ENCODE peak calls at places on chromosome 5, in four cellular contexts. F is stomach, J is heart left ventricle, X is H1. W is an unnamed sample.

GRCh38 chr5:5350101-5350500 is 72.4 kb upstream of the ICE1 start:
- DNase-seq in F (no peak), J (no peak), X (no peak), W (no peak)

GRCh38 chr5:126477681-126478117 is 54.5 kb downstream of the GRAMD2B start:
- DNase-seq in F (no peak), J (no peak), X (no peak), W (no peak)

GRCh38 chr5:127944125-127944524 is 139.4 kb upstream of the SLC12A2 start:
- DNase-seq in F (no peak), J (no peak), X (no peak), W (no peak)

GRCh38 chr5:93006915-93007314 is 574.1 kb downstream of the NR2F1-AS1 start:
- DNase-seq in F (no peak), J (no peak), X (no peak), W (no peak)

GRCh38 chr5:100902406-100903035 is 561 bp downstream of the ST8SIA4 start:
- DNase-seq in F (no peak), J (no peak), X (peak; percentile 46), W (no peak)

GRCh38 chr5:51960617-51961115 is 577.4 kb downstream of the ISL1 start:
- DNase-seq in F (no peak), J (no peak), X (no peak), W (no peak)

GRCh38 chr5:164680812-164681211 is 1175.4 kb downstream of the MAT2B start:
- DNase-seq in F (no peak), J (no peak), X (no peak), W (no peak)

GRCh38 chr5:99030871-99031440 is 102.1 kb upstream of the CHD1 start:
- DNase-seq in F (no peak), J (no peak), X (no peak), W (no peak)

GRCh38 chr5:142918959-142919635 is 148.9 kb downstream of the ARHGAP26 start:
- DNase-seq in F (no peak), J (no peak), X (no peak), W (no peak)

GRCh38 chr5:32814141-32814540 is 103.0 kb downstream of the NPR3 start:
- DNase-seq in F (no peak), J (no peak), X (no peak), W (no peak)

GRCh38 chr5:88376728-88377127 is 108.1 kb upstream of the TMEM161B start:
- DNase-seq in F (no peak), J (no peak), X (no peak), W (no peak)

GRCh38 chr5:63217422-63217821 is 638.8 kb downstream of the LRRC70 start:
- DNase-seq in F (no peak), J (no peak), X (no peak), W (no peak)

GRCh38 chr5:9545959-9546851 is at the start of gene SEMA5A:
- DNase-seq in F (peak; percentile 72), J (peak; percentile 82), X (peak; percentile 86), W (peak; percentile 81)

GRCh38 chr5:91311697-91312501 is 71.2 kb downstream of the ARRDC3 start:
- DNase-seq in F (peak; percentile 50), J (peak; percentile 56), X (no peak), W (peak; percentile 75)

GRCh38 chr5:140131967-140132409 is 6.3 kb downstream of the IGIP start:
- DNase-seq in F (peak; percentile 39), J (no peak), X (no peak), W (peak; percentile 63)

GRCh38 chr5:38462972-38463633 is 93.3 kb downstream of the LIFR start:
- DNase-seq in F (no peak), J (no peak), X (no peak), W (no peak)

GRCh38 chr5:133930061-133930823 is 38.2 kb downstream of the C5orf15 start:
- DNase-seq in F (no peak), J (peak; percentile 17), X (no peak), W (no peak)

GRCh38 chr5:65198777-65199120 is 283.0 kb downstream of the ADAMTS6 start:
- DNase-seq in F (no peak), J (no peak), X (no peak), W (no peak)

GRCh38 chr5:81183811-81184748 is 49.0 kb upstream of the CKMT2 start:
- DNase-seq in F (no peak), J (no peak), X (no peak), W (no peak)

GRCh38 chr5:112412370-112412769 is 6.7 kb downstream of the EPB41L4A start:
- DNase-seq in F (no peak), J (no peak), X (no peak), W (no peak)

GRCh38 chr5:169909945-169910344 is 70.3 kb downstream of the INSYN2B start:
- DNase-seq in F (no peak), J (no peak), X (no peak), W (no peak)

GRCh38 chr5:135365281-135365680 is 33.8 kb downstream of the MACROH2A1 start:
- DNase-seq in F (no peak), J (no peak), X (no peak), W (no peak)
- TF ChIP-seq POLR2A in F (no peak), J (no peak), X (no peak), W (no peak)

GRCh38 chr5:177439518-177440053 is 7.0 kb upstream of the PRR7 start:
- DNase-seq in F (no peak), J (no peak), X (no peak), W (no peak)

GRCh38 chr5:177440211-177440989 is 6.2 kb upstream of the PRR7 start:
- DNase-seq in F (no peak), J (no peak), X (no peak), W (no peak)

GRCh38 chr5:177437623-177438022 is 9.0 kb upstream of the PRR7 start:
- DNase-seq in F (no peak), J (no peak), X (no peak), W (no peak)

GRCh38 chr5:177435847-177436536 is 9.5 kb downstream of the GRK6 start:
- DNase-seq in F (no peak), J (no peak), X (no peak), W (no peak)

DNA sequence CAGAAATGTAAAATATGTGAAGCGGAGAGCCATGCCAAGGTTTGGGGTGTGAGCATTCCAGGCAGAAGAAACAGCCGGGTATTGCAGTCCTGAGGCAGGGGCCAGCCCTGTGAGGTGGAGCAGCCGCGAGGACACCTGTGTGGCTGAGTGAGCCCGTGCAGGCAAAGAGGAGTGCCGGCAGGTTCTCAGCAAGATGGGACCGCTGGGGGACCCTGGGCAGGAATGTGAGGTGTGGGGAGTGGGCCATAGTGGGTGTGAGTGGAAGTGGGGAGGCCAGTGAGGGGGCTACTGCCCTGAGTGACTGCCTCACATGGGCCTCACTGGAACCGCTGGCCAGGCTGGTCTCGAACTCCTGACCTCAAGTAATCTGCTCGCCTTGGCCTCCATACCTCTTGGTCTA is 8.1 kb upstream of the PRR7 start:
- DNase-seq in F (no peak), J (no peak), X (no peak), W (no peak)
- TF ChIP-seq POLR2A in F (no peak), J (no peak), X (no peak), W (no peak)

GRCh38 chr5:179620293-179620692 is 3.2 kb downstream of the HNRNPH1 start:
- DNase-seq in F (no peak), J (no peak), X (no peak), W (no peak)
- TF ChIP-seq POLR2A in F (no peak), J (no peak), X (peak; percentile 65), W (no peak)

GRCh38 chr5:168172718-168173045 is 118.8 kb upstream of the WWC1 start:
- DNase-seq in F (no peak), J (no peak), X (no peak), W (no peak)
- TF ChIP-seq POLR2A in F (no peak), J (no peak), X (no peak), W (no peak)

W was measured in body of pancreas.